ENCODE peak calls at places on chromosomes 16 and 17, in ten cellular contexts. One of them, this sample, is unnamed.

GRCh38 chr16:29310852-29311314 is 95.6 kb downstream of the NPIPB11 start:
- DNase-seq in ascending aorta: no peak
- DNase-seq in astrocyte of the cerebellum: no peak
- DNase-seq in adrenal gland: no peak
- DNase-seq in AG10803: peak; percentile 49
- DNase-seq in AG04449: no peak
- DNase-seq in HFF-Myc: no peak
- DNase-seq in HFFc6: no peak
- DNase-seq in choroid plexus epithelial cell: no peak
- DNase-seq in CD4-positive, alpha-beta T cell: no peak
- DNase-seq in this sample: no peak

GRCh38 chr16:27515874-27516353 is 33.8 kb downstream of the GTF3C1 start:
- DNase-seq in AG10803: no peak
- DNase-seq in HFF-Myc: no peak
- DNase-seq in AG04449: no peak
- DNase-seq in astrocyte of the cerebellum: no peak
- DNase-seq in CD4-positive, alpha-beta T cell: no peak
- DNase-seq in adrenal gland: no peak
- DNase-seq in choroid plexus epithelial cell: peak; percentile 44
- DNase-seq in HFFc6: peak; percentile 13
- DNase-seq in ascending aorta: no peak
- DNase-seq in this sample: no peak

GRCh38 chr16:73013974-73014373 is 34.0 kb downstream of the ZFHX3 start:
- DNase-seq in AG04449: no peak
- DNase-seq in ascending aorta: no peak
- DNase-seq in astrocyte of the cerebellum: no peak
- DNase-seq in AG10803: no peak
- DNase-seq in HFFc6: no peak
- DNase-seq in adrenal gland: no peak
- DNase-seq in CD4-positive, alpha-beta T cell: no peak
- DNase-seq in HFF-Myc: no peak
- DNase-seq in choroid plexus epithelial cell: no peak
- DNase-seq in this sample: no peak

GRCh38 chr17:53571342-53571741 is 251.4 kb upstream of the KIF2B start:
- DNase-seq in ascending aorta: no peak
- DNase-seq in astrocyte of the cerebellum: no peak
- DNase-seq in choroid plexus epithelial cell: no peak
- DNase-seq in CD4-positive, alpha-beta T cell: no peak
- DNase-seq in AG04449: no peak
- DNase-seq in HFFc6: no peak
- DNase-seq in AG10803: no peak
- DNase-seq in HFF-Myc: no peak
- DNase-seq in adrenal gland: no peak
- DNase-seq in this sample: no peak

GRCh38 chr16:68235105-68235881 is 634 bp downstream of the ESRP2 start:
- DNase-seq in CD4-positive, alpha-beta T cell: no peak
- DNase-seq in ascending aorta: no peak
- DNase-seq in HFFc6: no peak
- DNase-seq in adrenal gland: no peak
- DNase-seq in choroid plexus epithelial cell: no peak
- DNase-seq in astrocyte of the cerebellum: no peak
- DNase-seq in AG04449: no peak
- DNase-seq in HFF-Myc: no peak
- DNase-seq in AG10803: no peak
- DNase-seq in this sample: no peak

GRCh38 chr17:58333396-58334207 is 5.0 kb upstream of the TSPOAP1 start:
- DNase-seq in HFFc6: no peak
- DNase-seq in adrenal gland: no peak
- DNase-seq in ascending aorta: no peak
- DNase-seq in HFF-Myc: no peak
- DNase-seq in choroid plexus epithelial cell: no peak
- DNase-seq in AG04449: no peak
- DNase-seq in AG10803: no peak
- DNase-seq in CD4-positive, alpha-beta T cell: no peak
- DNase-seq in astrocyte of the cerebellum: no peak
- DNase-seq in this sample: peak; percentile 27

GRCh38 chr17:50329716-50330115 is 16.2 kb upstream of the XYLT2 start:
- DNase-seq in AG10803: no peak
- DNase-seq in HFFc6: no peak
- DNase-seq in ascending aorta: no peak
- DNase-seq in astrocyte of the cerebellum: no peak
- DNase-seq in adrenal gland: no peak
- DNase-seq in CD4-positive, alpha-beta T cell: no peak
- DNase-seq in AG04449: no peak
- DNase-seq in choroid plexus epithelial cell: no peak
- DNase-seq in HFF-Myc: no peak
- DNase-seq in this sample: no peak

GRCh38 chr16:50695017-50696000 is 1.9 kb downstream of the NOD2 start:
- DNase-seq in HFFc6: no peak
- DNase-seq in ascending aorta: no peak
- DNase-seq in CD4-positive, alpha-beta T cell: no peak
- DNase-seq in HFF-Myc: no peak
- DNase-seq in astrocyte of the cerebellum: no peak
- DNase-seq in choroid plexus epithelial cell: no peak
- DNase-seq in AG04449: no peak
- DNase-seq in AG10803: no peak
- DNase-seq in adrenal gland: no peak
- DNase-seq in this sample: peak; percentile 61

GRCh38 chr17:34313164-34313563 is 6.1 kb upstream of the CCL8 start:
- DNase-seq in HFFc6: no peak
- DNase-seq in CD4-positive, alpha-beta T cell: no peak
- DNase-seq in AG04449: no peak
- DNase-seq in astrocyte of the cerebellum: no peak
- DNase-seq in AG10803: peak; percentile 89
- DNase-seq in ascending aorta: no peak
- DNase-seq in adrenal gland: no peak
- DNase-seq in HFF-Myc: no peak
- DNase-seq in choroid plexus epithelial cell: peak; percentile 40
- DNase-seq in this sample: no peak

GRCh38 chr17:82281076-82281475 is 7.6 kb upstream of the CSNK1D start:
- DNase-seq in astrocyte of the cerebellum: no peak
- DNase-seq in HFFc6: no peak
- DNase-seq in HFF-Myc: no peak
- DNase-seq in adrenal gland: no peak
- DNase-seq in ascending aorta: no peak
- DNase-seq in AG10803: no peak
- DNase-seq in CD4-positive, alpha-beta T cell: no peak
- DNase-seq in AG04449: no peak
- DNase-seq in choroid plexus epithelial cell: no peak
- DNase-seq in this sample: no peak

GRCh38 chr16:21161211-21161610 is 2.7 kb downstream of the LDAF1 start:
- DNase-seq in choroid plexus epithelial cell: peak; percentile 27
- DNase-seq in adrenal gland: peak; percentile 54
- DNase-seq in AG04449: no peak
- DNase-seq in AG10803: peak; percentile 57
- DNase-seq in CD4-positive, alpha-beta T cell: no peak
- DNase-seq in HFF-Myc: no peak
- DNase-seq in HFFc6: no peak
- DNase-seq in ascending aorta: no peak
- DNase-seq in astrocyte of the cerebellum: no peak
- DNase-seq in this sample: peak; percentile 40

GRCh38 chr16:19700319-19700781 is 17.7 kb downstream of the KNOP1 start:
- DNase-seq in AG04449: no peak
- DNase-seq in HFFc6: no peak
- DNase-seq in choroid plexus epithelial cell: peak; percentile 81
- DNase-seq in AG10803: peak; percentile 43
- DNase-seq in HFF-Myc: no peak
- DNase-seq in adrenal gland: peak; percentile 68
- DNase-seq in astrocyte of the cerebellum: peak; percentile 34
- DNase-seq in CD4-positive, alpha-beta T cell: no peak
- DNase-seq in ascending aorta: no peak
- DNase-seq in this sample: no peak

GRCh38 chr17:6257339-6257738 is 177.6 kb downstream of the AIPL1 start:
- DNase-seq in choroid plexus epithelial cell: peak; percentile 4
- DNase-seq in adrenal gland: no peak
- DNase-seq in astrocyte of the cerebellum: peak; percentile 57
- DNase-seq in CD4-positive, alpha-beta T cell: no peak
- DNase-seq in AG04449: no peak
- DNase-seq in HFFc6: no peak
- DNase-seq in HFF-Myc: no peak
- DNase-seq in ascending aorta: no peak
- DNase-seq in AG10803: peak; percentile 8
- DNase-seq in this sample: no peak

GRCh38 chr17:79360196-79360595 is 250.7 kb downstream of the RBFOX3 start:
- DNase-seq in adrenal gland: no peak
- DNase-seq in CD4-positive, alpha-beta T cell: no peak
- DNase-seq in HFFc6: no peak
- DNase-seq in AG10803: no peak
- DNase-seq in AG04449: no peak
- DNase-seq in choroid plexus epithelial cell: no peak
- DNase-seq in HFF-Myc: no peak
- DNase-seq in astrocyte of the cerebellum: no peak
- DNase-seq in ascending aorta: no peak
- DNase-seq in this sample: no peak
- TF ChIP-seq CTCF in adrenal gland: no peak
- TF ChIP-seq CTCF in CD4-positive, alpha-beta T cell: no peak
- TF ChIP-seq CTCF in HFFc6: no peak
- TF ChIP-seq CTCF in AG10803: no peak
- TF ChIP-seq CTCF in AG04449: no peak
- TF ChIP-seq CTCF in choroid plexus epithelial cell: no peak
- TF ChIP-seq CTCF in HFF-Myc: no peak
- TF ChIP-seq CTCF in astrocyte of the cerebellum: no peak
- TF ChIP-seq CTCF in ascending aorta: no peak
- TF ChIP-seq CTCF in this sample: no peak

GRCh38 chr17:41779954-41780353 is 6.6 kb downstream of the JUP start:
- DNase-seq in HFFc6: no peak
- DNase-seq in ascending aorta: no peak
- DNase-seq in AG10803: no peak
- DNase-seq in CD4-positive, alpha-beta T cell: no peak
- DNase-seq in AG04449: no peak
- DNase-seq in HFF-Myc: no peak
- DNase-seq in adrenal gland: no peak
- DNase-seq in choroid plexus epithelial cell: no peak
- DNase-seq in astrocyte of the cerebellum: no peak
- DNase-seq in this sample: no peak

GRCh38 chr17:41777157-41777578 is 9.3 kb downstream of the JUP start:
- DNase-seq in HFFc6: no peak
- DNase-seq in AG10803: peak; percentile 20
- DNase-seq in astrocyte of the cerebellum: no peak
- DNase-seq in AG04449: no peak
- DNase-seq in HFF-Myc: no peak
- DNase-seq in choroid plexus epithelial cell: peak; percentile 72
- DNase-seq in CD4-positive, alpha-beta T cell: no peak
- DNase-seq in ascending aorta: no peak
- DNase-seq in adrenal gland: no peak
- DNase-seq in this sample: peak; percentile 81

GRCh38 chr17:41775394-41776226 is 10.9 kb downstream of the JUP start:
- DNase-seq in AG04449: no peak
- DNase-seq in adrenal gland: peak; percentile 46
- DNase-seq in choroid plexus epithelial cell: no peak
- DNase-seq in HFFc6: no peak
- DNase-seq in AG10803: no peak
- DNase-seq in ascending aorta: no peak
- DNase-seq in CD4-positive, alpha-beta T cell: no peak
- DNase-seq in HFF-Myc: no peak
- DNase-seq in astrocyte of the cerebellum: no peak
- DNase-seq in this sample: peak; percentile 64

GRCh38 chr17:41781404-41782110 is 5.0 kb downstream of the JUP start:
- DNase-seq in CD4-positive, alpha-beta T cell: no peak
- DNase-seq in HFFc6: no peak
- DNase-seq in ascending aorta: no peak
- DNase-seq in adrenal gland: peak; percentile 59
- DNase-seq in choroid plexus epithelial cell: peak; percentile 59
- DNase-seq in AG10803: no peak
- DNase-seq in HFF-Myc: no peak
- DNase-seq in AG04449: no peak
- DNase-seq in astrocyte of the cerebellum: no peak
- DNase-seq in this sample: peak; percentile 50

GRCh38 chr17:41777579-41778188 is 8.8 kb downstream of the JUP start:
- DNase-seq in astrocyte of the cerebellum: peak; percentile 94
- DNase-seq in CD4-positive, alpha-beta T cell: no peak
- DNase-seq in choroid plexus epithelial cell: peak; percentile 92
- DNase-seq in HFF-Myc: peak; percentile 84
- DNase-seq in AG10803: peak; percentile 79
- DNase-seq in AG04449: peak; percentile 47
- DNase-seq in ascending aorta: no peak
- DNase-seq in HFFc6: peak; percentile 70
- DNase-seq in adrenal gland: peak; percentile 75
- DNase-seq in this sample: peak; percentile 91
- TF ChIP-seq CTCF in astrocyte of the cerebellum: peak; percentile 5
- TF ChIP-seq CTCF in CD4-positive, alpha-beta T cell: no peak
- TF ChIP-seq CTCF in choroid plexus epithelial cell: peak; percentile 8
- TF ChIP-seq CTCF in HFF-Myc: no peak
- TF ChIP-seq CTCF in AG10803: no peak
- TF ChIP-seq CTCF in AG04449: no peak
- TF ChIP-seq CTCF in ascending aorta: no peak
- TF ChIP-seq CTCF in HFFc6: no peak
- TF ChIP-seq CTCF in adrenal gland: no peak
- TF ChIP-seq CTCF in this sample: no peak

GRCh38 chr17:74356640-74357465 is 4.8 kb downstream of the BTBD17 start:
- DNase-seq in HFF-Myc: no peak
- DNase-seq in astrocyte of the cerebellum: no peak
- DNase-seq in AG10803: no peak
- DNase-seq in HFFc6: no peak
- DNase-seq in choroid plexus epithelial cell: no peak
- DNase-seq in ascending aorta: no peak
- DNase-seq in AG04449: no peak
- DNase-seq in CD4-positive, alpha-beta T cell: no peak
- DNase-seq in adrenal gland: no peak
- DNase-seq in this sample: no peak
- TF ChIP-seq CTCF in HFF-Myc: no peak
- TF ChIP-seq CTCF in astrocyte of the cerebellum: no peak
- TF ChIP-seq CTCF in AG10803: no peak
- TF ChIP-seq CTCF in HFFc6: no peak
- TF ChIP-seq CTCF in choroid plexus epithelial cell: no peak
- TF ChIP-seq CTCF in ascending aorta: no peak
- TF ChIP-seq CTCF in AG04449: no peak
- TF ChIP-seq CTCF in CD4-positive, alpha-beta T cell: no peak
- TF ChIP-seq CTCF in adrenal gland: no peak
- TF ChIP-seq CTCF in this sample: no peak

GRCh38 chr16:66926171-66926570 is 836 bp upstream of the RRAD start:
- DNase-seq in choroid plexus epithelial cell: no peak
- DNase-seq in astrocyte of the cerebellum: no peak
- DNase-seq in HFF-Myc: no peak
- DNase-seq in ascending aorta: peak; percentile 45
- DNase-seq in AG04449: no peak
- DNase-seq in AG10803: no peak
- DNase-seq in CD4-positive, alpha-beta T cell: no peak
- DNase-seq in HFFc6: no peak
- DNase-seq in adrenal gland: peak; percentile 88
- DNase-seq in this sample: peak; percentile 75

GRCh38 chr16:66923247-66923851 is 2.0 kb downstream of the RRAD start:
- DNase-seq in HFF-Myc: no peak
- DNase-seq in AG10803: no peak
- DNase-seq in CD4-positive, alpha-beta T cell: no peak
- DNase-seq in choroid plexus epithelial cell: peak; percentile 78
- DNase-seq in astrocyte of the cerebellum: no peak
- DNase-seq in HFFc6: no peak
- DNase-seq in AG04449: no peak
- DNase-seq in ascending aorta: peak; percentile 52
- DNase-seq in adrenal gland: peak; percentile 88
- DNase-seq in this sample: peak; percentile 74

GRCh38 chr16:66923866-66924265 is 1.5 kb downstream of the RRAD start:
- DNase-seq in HFF-Myc: no peak
- DNase-seq in CD4-positive, alpha-beta T cell: no peak
- DNase-seq in HFFc6: no peak
- DNase-seq in choroid plexus epithelial cell: no peak
- DNase-seq in ascending aorta: no peak
- DNase-seq in astrocyte of the cerebellum: no peak
- DNase-seq in AG10803: no peak
- DNase-seq in AG04449: no peak
- DNase-seq in adrenal gland: no peak
- DNase-seq in this sample: no peak

GRCh38 chr16:66925322-66925840 is at the start of gene RRAD:
- DNase-seq in CD4-positive, alpha-beta T cell: no peak
- DNase-seq in astrocyte of the cerebellum: no peak
- DNase-seq in ascending aorta: peak; percentile 50
- DNase-seq in adrenal gland: peak; percentile 64
- DNase-seq in HFF-Myc: no peak
- DNase-seq in HFFc6: no peak
- DNase-seq in choroid plexus epithelial cell: peak; percentile 46
- DNase-seq in AG04449: no peak
- DNase-seq in AG10803: peak; percentile 44
- DNase-seq in this sample: peak; percentile 92

GRCh38 chr16:66924527-66925321 is 611 bp downstream of the RRAD start:
- DNase-seq in CD4-positive, alpha-beta T cell: peak; percentile 43
- DNase-seq in astrocyte of the cerebellum: no peak
- DNase-seq in adrenal gland: no peak
- DNase-seq in AG04449: no peak
- DNase-seq in AG10803: no peak
- DNase-seq in ascending aorta: no peak
- DNase-seq in HFF-Myc: no peak
- DNase-seq in choroid plexus epithelial cell: no peak
- DNase-seq in HFFc6: no peak
- DNase-seq in this sample: no peak
- TF ChIP-seq CTCF in CD4-positive, alpha-beta T cell: peak; percentile 23
- TF ChIP-seq CTCF in astrocyte of the cerebellum: peak; percentile 18
- TF ChIP-seq CTCF in adrenal gland: peak; percentile 12
- TF ChIP-seq CTCF in AG04449: peak; percentile 27
- TF ChIP-seq CTCF in AG10803: no peak
- TF ChIP-seq CTCF in ascending aorta: peak; percentile 43
- TF ChIP-seq CTCF in HFF-Myc: no peak
- TF ChIP-seq CTCF in choroid plexus epithelial cell: no peak
- TF ChIP-seq CTCF in HFFc6: peak; percentile 68
- TF ChIP-seq CTCF in this sample: no peak